ENCODE peak calls at places on chromosomes 13 and 19, in six cellular contexts. L is BJ, E is cardiac muscle cell, F is heart left ventricle, H is Peyer's patch, D is psoas muscle. A is an unnamed sample.

GRCh38 chr19:50570997-50571396 is 2.8 kb upstream of the LRRC4B start:
- DNase-seq in D (no peak), F (no peak), E (no peak), H (no peak), L (no peak), A (no peak)

GRCh38 chr13:31945202-31945978 is 86.2 kb upstream of the FRY start:
- DNase-seq in L (peak; percentile 62), D (peak; percentile 84), F (peak; percentile 60), E (peak; percentile 79), H (peak; percentile 73), A (no peak)

GRCh38 chr19:1763648-1764292 is 10.5 kb downstream of the ONECUT3 start:
- DNase-seq in E (no peak), F (no peak), D (no peak), L (no peak), H (no peak), A (no peak)

GRCh38 chr19:33064778-33065550 is at the start of gene RHPN2:
- DNase-seq in H (peak; percentile 87), L (no peak), D (peak; percentile 64), F (peak; percentile 54), E (peak; percentile 82), A (no peak)

GRCh38 chr19:32387701-32388392 is 17.7 kb upstream of the DPY19L3 start:
- DNase-seq in H (peak; percentile 66), F (no peak), L (no peak), E (peak; percentile 20), D (no peak), A (no peak)

GRCh38 chr13:90237852-90238251 is 1109.6 kb upstream of the MIR17HG start:
- DNase-seq in L (no peak), H (no peak), D (no peak), E (no peak), F (no peak), A (no peak)

GRCh38 chr19:19539738-19540703 is 2.0 kb downstream of the CILP2 start:
- DNase-seq in L (no peak), F (peak; percentile 46), E (peak; percentile 79), H (peak; percentile 85), D (peak; percentile 76), A (peak; percentile 67)

GRCh38 chr19:29375429-29376093 is 150.2 kb upstream of the VSTM2B start:
- DNase-seq in D (no peak), E (no peak), L (no peak), H (peak; percentile 19), F (no peak), A (no peak)

GRCh38 chr13:84524586-84524985 is 642.3 kb upstream of the SLITRK1 start:
- DNase-seq in E (no peak), F (no peak), D (no peak), L (no peak), H (no peak), A (no peak)

GRCh38 chr13:43377149-43377548 is 353.8 kb downstream of the DNAJC15 start:
- DNase-seq in E (peak; percentile 48), H (no peak), D (peak; percentile 80), L (no peak), F (no peak), A (no peak)

GRCh38 chr19:55256562-55257460 is 2.0 kb downstream of the PPP6R1 start:
- DNase-seq in L (no peak), F (no peak), E (no peak), D (peak; percentile 19), H (no peak), A (no peak)

GRCh38 chr13:40189885-40190655 is 476.4 kb downstream of the FOXO1 start:
- DNase-seq in E (peak; percentile 52), F (no peak), D (no peak), L (no peak), H (no peak), A (no peak)

GRCh38 chr19:10145031-10145430 is 25.3 kb upstream of the EIF3G start:
- DNase-seq in E (no peak), F (no peak), H (no peak), L (no peak), D (no peak), A (no peak)

GRCh38 chr19:32526895-32527294 is 54.1 kb upstream of the PDCD5 start:
- DNase-seq in D (no peak), E (no peak), L (no peak), F (no peak), H (no peak), A (no peak)

GRCh38 chr13:109764474-109765292 is 21.7 kb downstream of the IRS2 start:
- DNase-seq in D (peak; percentile 65), F (no peak), H (no peak), E (no peak), L (no peak), A (no peak)

GRCh38 chr13:109939838-109940237 is 153.5 kb upstream of the IRS2 start:
- DNase-seq in F (no peak), H (no peak), E (no peak), D (no peak), L (no peak), A (no peak)

GRCh38 chr13:51624695-51625345 is 40.6 kb downstream of the WDFY2 start:
- DNase-seq in F (no peak), D (no peak), E (no peak), H (no peak), L (no peak), A (no peak)

GRCh38 chr13:23067129-23067528 is 113.7 kb upstream of the SGCG start:
- DNase-seq in D (no peak), L (no peak), F (no peak), E (no peak), H (no peak), A (no peak)

GRCh38 chr19:8391274-8392016 is 1.3 kb downstream of the RAB11B start:
- DNase-seq in F (no peak), L (no peak), E (no peak), H (no peak), D (peak; percentile 60), A (no peak)

GRCh38 chr19:51427220-51427619 is 9.8 kb upstream of the SIGLEC10 start:
- DNase-seq in L (no peak), H (no peak), E (no peak), D (no peak), F (no peak), A (no peak)

GRCh38 chr13:97616385-97616784 is 182.4 kb downstream of the RAP2A start:
- DNase-seq in L (no peak), D (no peak), F (no peak), E (no peak), H (no peak), A (no peak)
- H3K4me3 ChIP-seq in L (no peak overlapping the region), D (no peak overlapping the region), F (no peak overlapping the region), E (no peak overlapping the region), H (no peak overlapping the region), A (no peak overlapping the region)

GRCh38 chr19:17605761-17606745 is 50.6 kb downstream of the COLGALT1 start:
- DNase-seq in E (peak; percentile 83), F (peak; percentile 48), L (peak; percentile 29), D (peak; percentile 74), H (peak; percentile 91), A (peak; percentile 67)
- H3K36me3 ChIP-seq in E (no peaks in the 10 kb centered on the region), F (no peaks in the 10 kb centered on the region), L (no peaks in the 10 kb centered on the region), D (no peaks in the 10 kb centered on the region), H (no peaks in the 10 kb centered on the region), A (no peaks in the 10 kb centered on the region)

GRCh38 chr19:38735257-38735686 is 9.0 kb downstream of the CAPN12 start:
- DNase-seq in D (peak; percentile 67), H (peak; percentile 78), L (no peak), F (peak; percentile 17), E (no peak), A (peak; percentile 50)

GRCh38 chr19:38734176-38734425 is 10.2 kb downstream of the CAPN12 start:
- DNase-seq in F (no peak), L (no peak), E (no peak), H (no peak), D (no peak), A (no peak)

GRCh38 chr19:38736036-38736412 is 8.2 kb downstream of the CAPN12 start:
- DNase-seq in F (peak; percentile 46), H (peak; percentile 83), L (no peak), D (peak; percentile 74), E (no peak), A (peak; percentile 59)

GRCh38 chr19:38733493-38734175 is 10.6 kb downstream of the CAPN12 start:
- DNase-seq in E (no peak), L (no peak), H (peak; percentile 66), D (no peak), F (peak; percentile 15), A (no peak)

GRCh38 chr19:38734426-38735256 is 9.6 kb downstream of the CAPN12 start:
- DNase-seq in E (no peak), D (peak; percentile 62), L (no peak), H (peak; percentile 81), F (peak; percentile 15), A (peak; percentile 37)
- H3K4me3 ChIP-seq in E (no peak overlapping the region), D (no peak overlapping the region), L (no peak overlapping the region), H (peak overlapping the region; percentile 54), F (no peak overlapping the region), A (peak overlapping the region; percentile 51)

GRCh38 chr13:71703145-71703544 is 163.9 kb downstream of the DACH1 start:
- DNase-seq in H (no peak), L (no peak), F (no peak), E (no peak), D (no peak), A (no peak)

GRCh38 chr13:71695662-71696061 is 171.3 kb downstream of the DACH1 start:
- DNase-seq in E (no peak), H (no peak), L (no peak), F (no peak), D (no peak), A (no peak)

GRCh38 chr13:71704650-71705049 is 162.4 kb downstream of the DACH1 start:
- DNase-seq in F (no peak), L (no peak), H (no peak), E (peak; percentile 4), D (no peak), A (no peak)

GRCh38 chr13:71702253-71702652 is 164.8 kb downstream of the DACH1 start:
- DNase-seq in E (no peak), L (no peak), D (no peak), F (no peak), H (no peak), A (no peak)

GRCh38 chr13:71699342-71699741 is 167.7 kb downstream of the DACH1 start:
- DNase-seq in D (no peak), F (no peak), L (no peak), E (no peak), H (no peak), A (no peak)
- H3K36me3 ChIP-seq in D (no peaks in the 10 kb centered on the region), F (no peaks in the 10 kb centered on the region), L (no peaks in the 10 kb centered on the region), E (no peaks in the 10 kb centered on the region), H (no peaks in the 10 kb centered on the region), A (no peaks in the 10 kb centered on the region)

A was measured in effector memory CD4-positive, alpha-beta T cell.